ENCODE peak calls at places on chromosome 7, in four cellular contexts. X, B, Z and N are unnamed samples.

GRCh38 chr7:71753959-71754652 is 622.2 kb downstream of the GALNT17 start:
- DNase-seq in X (no peak), Z (no peak), B (no peak), N (no peak)

GRCh38 chr7:44081266-44081748 is 1.0 kb downstream of the POLM start:
- DNase-seq in B (no peak), X (no peak), Z (no peak), N (no peak)

GRCh38 chr7:130458256-130458655 is 17.4 kb upstream of the CEP41 start:
- DNase-seq in B (no peak), X (no peak), Z (no peak), N (no peak)

GRCh38 chr7:79774150-79774549 is 320.7 kb upstream of the MAGI2 start:
- DNase-seq in B (peak; percentile 35), X (no peak), Z (no peak), N (no peak)

GRCh38 chr7:30925117-30925516 is 13.5 kb downstream of the AQP1 start:
- DNase-seq in Z (no peak), B (no peak), X (no peak), N (no peak)

GRCh38 chr7:47292832-47293309 is 289.0 kb downstream of the TNS3 start:
- DNase-seq in X (no peak), Z (no peak), B (no peak), N (no peak)

GRCh38 chr7:12729112-12729511 is 41.7 kb downstream of the ARL4A start:
- DNase-seq in X (no peak), B (peak; percentile 57), Z (peak; percentile 40), N (no peak)

GRCh38 chr7:1087462-1087809 is 477 bp upstream of the GPER1 start:
- DNase-seq in X (no peak), B (no peak), Z (no peak), N (no peak)

GRCh38 chr7:48786951-48787350 is 137.4 kb upstream of the CDC14C start:
- DNase-seq in Z (no peak), X (no peak), B (no peak), N (no peak)

GRCh38 chr7:103772171-103772570 is 217.3 kb downstream of the RELN start:
- DNase-seq in B (no peak), X (no peak), Z (no peak), N (no peak)

GRCh38 chr7:28626629-28627262 is 214.4 kb downstream of the CREB5 start:
- DNase-seq in B (peak; percentile 34), X (no peak), Z (peak; percentile 29), N (no peak)